ENCODE peak calls at places on chromosomes 3 and 15, in ten cellular contexts. L is HFF-Myc, W is bronchial epithelial cell, X is foreskin fibroblast, U is mesothelial cell of epicardium, A is body of pancreas, Q is fibroblast of mammary gland, S is left lung, O is uterus, T is transverse colon. J is an unnamed sample.

GRCh38 chr3:123445702-123446101 is 3.2 kb downstream of the ADCY5 start:
- DNase-seq in Q (no peak), A (no peak), U (no peak), S (no peak), O (no peak), L (no peak), X (no peak), W (no peak), T (no peak), J (no peak)

GRCh38 chr15:98800437-98801233 is 152.3 kb downstream of the IGF1R start:
- DNase-seq in X (peak; percentile 77), Q (peak; percentile 78), L (peak; percentile 26), O (peak; percentile 58), W (peak; percentile 74), U (no peak), S (peak; percentile 43), T (peak; percentile 47), A (peak; percentile 46), J (peak; percentile 64)

GRCh38 chr15:95734422-95735316 is 595.8 kb upstream of the NR2F2 start:
- DNase-seq in L (no peak), X (no peak), O (no peak), U (no peak), T (no peak), A (no peak), S (no peak), Q (no peak), W (peak; percentile 43), J (no peak)

GRCh38 chr3:49785565-49786356 is 581 bp downstream of the IP6K1 start:
- DNase-seq in W (no peak), L (no peak), Q (peak; percentile 35), U (no peak), O (no peak), T (peak; percentile 47), A (peak; percentile 54), S (peak; percentile 49), X (no peak), J (no peak)

GRCh38 chr3:107307205-107307604 is 70.0 kb upstream of the CCDC54 start:
- DNase-seq in W (no peak), S (no peak), L (no peak), O (no peak), U (no peak), T (no peak), A (no peak), X (no peak), Q (no peak), J (no peak)

GRCh38 chr15:25248583-25249235 is 190.1 kb downstream of the UBE3A start:
- DNase-seq in Q (no peak), U (no peak), X (no peak), A (no peak), T (peak; percentile 2), S (no peak), W (no peak), L (no peak), O (peak; percentile 5), J (no peak)

GRCh38 chr3:30578479-30578878 is 27.9 kb upstream of the TGFBR2 start:
- DNase-seq in O (peak; percentile 71), T (peak; percentile 50), S (peak; percentile 72), X (peak; percentile 93), A (no peak), L (peak; percentile 67), U (no peak), Q (peak; percentile 99), W (peak; percentile 60), J (peak; percentile 27)

GRCh38 chr3:124263168-124263567 is 271.2 kb upstream of the ROPN1 start:
- DNase-seq in X (peak; percentile 61), L (peak; percentile 67), O (no peak), T (no peak), S (no peak), W (peak; percentile 97), A (no peak), U (no peak), Q (peak; percentile 94), J (peak; percentile 63)

GRCh38 chr3:41050149-41050548 is 149.2 kb upstream of the CTNNB1 start:
- DNase-seq in U (no peak), L (no peak), T (no peak), S (no peak), X (no peak), O (no peak), Q (no peak), W (peak; percentile 8), A (no peak), J (no peak)

GRCh38 chr3:24258727-24259600 is 235.7 kb downstream of the THRB start:
- DNase-seq in S (no peak), Q (no peak), W (no peak), U (no peak), L (no peak), A (no peak), X (no peak), T (no peak), O (no peak), J (no peak)
- TF ChIP-seq CTCF in S (no peak), Q (no peak), W (no peak), U (no peak), L (no peak), A (no peak), X (no peak), T (no peak), O (no peak), J (no peak)

DNA sequence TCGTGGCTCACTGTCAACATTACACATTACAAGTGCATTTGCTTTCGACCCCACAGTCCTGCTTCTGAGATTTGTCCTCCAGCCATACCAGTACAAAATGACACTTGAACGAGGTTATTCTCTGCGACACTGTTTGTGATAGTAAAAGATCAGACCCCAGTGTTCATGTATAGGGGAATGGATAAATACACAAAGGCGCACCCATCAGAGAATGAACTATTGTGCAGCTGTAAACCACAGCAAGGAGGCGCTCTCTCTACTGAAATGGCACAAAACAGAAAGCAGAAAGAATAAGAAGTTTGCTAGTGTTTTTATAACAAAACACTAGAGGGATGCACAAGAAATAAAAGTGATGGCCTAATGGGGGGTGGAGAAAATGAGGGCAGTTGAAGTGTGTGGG is 4.9 kb upstream of the CHSY1 start:
- DNase-seq in S (no peak), L (no peak), U (no peak), A (no peak), W (no peak), Q (no peak), X (no peak), O (no peak), T (no peak), J (no peak)
- TF ChIP-seq CTCF in S (no peak), L (peak; percentile 45), U (no peak), A (no peak), W (peak; percentile 28), Q (peak; percentile 52), X (peak; percentile 32), O (no peak), T (peak; percentile 23), J (no peak)

GRCh38 chr15:64653757-64654156 is 121.6 kb downstream of the RBPMS2 start:
- DNase-seq in X (no peak), O (no peak), A (no peak), U (no peak), S (no peak), Q (peak; percentile 46), W (no peak), L (no peak), T (no peak), J (no peak)
- TF ChIP-seq CTCF in X (peak; percentile 16), O (peak; percentile 33), A (no peak), U (no peak), S (no peak), Q (peak; percentile 37), W (no peak), L (no peak), T (peak; percentile 28), J (peak; percentile 55)

DNA sequence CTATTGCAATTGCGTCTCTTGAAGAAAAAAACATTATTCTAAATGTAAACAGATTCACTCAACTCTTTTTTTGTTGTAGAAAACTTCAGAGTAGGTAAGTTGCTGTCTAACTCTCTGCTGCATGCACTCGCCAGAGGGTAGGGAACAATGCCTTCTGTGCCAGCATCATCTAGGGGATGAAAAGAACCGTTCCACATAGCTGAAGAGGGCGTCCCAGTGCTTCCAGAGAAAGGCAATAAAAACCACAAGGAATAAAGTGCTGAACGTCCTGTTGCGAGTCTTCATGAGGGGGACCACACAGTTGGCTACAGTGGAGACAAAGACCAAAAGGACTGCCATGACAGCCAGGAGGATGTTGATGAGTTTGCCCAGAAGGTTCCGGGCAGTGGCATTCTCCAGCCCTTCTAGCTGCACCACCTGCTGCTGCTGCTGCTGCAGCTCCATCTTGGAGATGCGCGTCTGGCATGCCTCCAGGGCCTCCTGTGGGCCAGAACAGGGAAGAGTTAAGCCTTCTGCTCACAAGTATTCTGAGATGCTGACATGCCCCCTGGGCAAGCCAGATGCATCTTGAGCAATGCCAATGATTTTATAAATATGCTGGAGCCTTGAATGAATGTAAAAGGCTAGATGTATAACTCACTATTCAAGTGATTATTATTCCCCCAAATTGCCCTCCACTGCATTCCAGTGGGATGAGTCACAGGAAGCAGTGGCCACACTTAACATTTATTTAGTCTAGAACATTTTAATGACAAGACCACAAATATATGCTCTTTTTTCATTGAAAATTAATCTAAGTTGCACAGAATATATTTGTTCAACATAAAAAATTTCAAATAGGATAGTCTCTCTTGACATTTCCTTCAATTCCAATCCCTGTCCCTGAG is 45.1 kb upstream of the PLXND1 start:
- DNase-seq in Q (peak; percentile 70), L (peak; percentile 73), U (no peak), S (no peak), A (no peak), T (no peak), X (peak; percentile 79), O (no peak), W (peak; percentile 63), J (peak; percentile 19)
- TF ChIP-seq CTCF in Q (no peak), L (no peak), U (no peak), S (no peak), A (no peak), T (no peak), X (no peak), O (no peak), W (no peak), J (no peak)

J was measured in adrenal gland.